ENCODE peak calls at places on chromosomes 5 and 9, in eight cellular contexts. One of them, this sample, is unnamed.

GRCh38 chr9:70442328-70442848 is 27.9 kb upstream of the KLF9 start:
- DNase-seq in uterus: no peak
- DNase-seq in neuronal stem cell: no peak
- DNase-seq in heart left ventricle: no peak
- DNase-seq in left ventricle myocardium inferior: no peak
- DNase-seq in cardiac muscle cell: no peak
- DNase-seq in left lung: no peak
- DNase-seq in psoas muscle: no peak
- DNase-seq in this sample: no peak

GRCh38 chr9:22739712-22740111 is 293.1 kb downstream of the DMRTA1 start:
- DNase-seq in psoas muscle: no peak
- DNase-seq in uterus: no peak
- DNase-seq in left ventricle myocardium inferior: no peak
- DNase-seq in neuronal stem cell: no peak
- DNase-seq in heart left ventricle: no peak
- DNase-seq in left lung: no peak
- DNase-seq in cardiac muscle cell: no peak
- DNase-seq in this sample: no peak

GRCh38 chr5:157574456-157575095 is 999 bp downstream of the ADAM19 start:
- DNase-seq in heart left ventricle: peak; percentile 28
- DNase-seq in left lung: no peak
- DNase-seq in left ventricle myocardium inferior: no peak
- DNase-seq in uterus: peak; percentile 31
- DNase-seq in psoas muscle: peak; percentile 71
- DNase-seq in neuronal stem cell: no peak
- DNase-seq in cardiac muscle cell: peak; percentile 43
- DNase-seq in this sample: peak; percentile 72

GRCh38 chr9:119453980-119454379 is 84.7 kb upstream of the BRINP1 start:
- DNase-seq in left ventricle myocardium inferior: no peak
- DNase-seq in psoas muscle: no peak
- DNase-seq in cardiac muscle cell: no peak
- DNase-seq in neuronal stem cell: no peak
- DNase-seq in uterus: no peak
- DNase-seq in heart left ventricle: no peak
- DNase-seq in left lung: no peak
- DNase-seq in this sample: no peak

GRCh38 chr9:75967556-75967955 is 77.1 kb downstream of the PCSK5 start:
- DNase-seq in psoas muscle: no peak
- DNase-seq in heart left ventricle: no peak
- DNase-seq in left ventricle myocardium inferior: no peak
- DNase-seq in uterus: no peak
- DNase-seq in left lung: no peak
- DNase-seq in cardiac muscle cell: no peak
- DNase-seq in neuronal stem cell: no peak
- DNase-seq in this sample: no peak

GRCh38 chr5:62477801-62478200 is 65.2 kb downstream of the IPO11 start:
- DNase-seq in psoas muscle: no peak
- DNase-seq in left ventricle myocardium inferior: no peak
- DNase-seq in neuronal stem cell: no peak
- DNase-seq in uterus: no peak
- DNase-seq in left lung: no peak
- DNase-seq in cardiac muscle cell: peak; percentile 48
- DNase-seq in heart left ventricle: no peak
- DNase-seq in this sample: no peak

GRCh38 chr5:72224946-72225427 is 95.1 kb downstream of the MRPS27 start:
- DNase-seq in heart left ventricle: no peak
- DNase-seq in neuronal stem cell: no peak
- DNase-seq in cardiac muscle cell: peak; percentile 41
- DNase-seq in uterus: no peak
- DNase-seq in left ventricle myocardium inferior: no peak
- DNase-seq in left lung: no peak
- DNase-seq in psoas muscle: no peak
- DNase-seq in this sample: no peak

GRCh38 chr5:64958757-64959391 is 190.1 kb downstream of the CWC27 start:
- DNase-seq in uterus: no peak
- DNase-seq in cardiac muscle cell: peak; percentile 71
- DNase-seq in psoas muscle: no peak
- DNase-seq in neuronal stem cell: no peak
- DNase-seq in left lung: no peak
- DNase-seq in heart left ventricle: no peak
- DNase-seq in left ventricle myocardium inferior: no peak
- DNase-seq in this sample: no peak

GRCh38 chr5:124446125-124446524 is 300.3 kb downstream of the ZNF608 start:
- DNase-seq in left lung: no peak
- DNase-seq in cardiac muscle cell: no peak
- DNase-seq in psoas muscle: no peak
- DNase-seq in uterus: no peak
- DNase-seq in neuronal stem cell: no peak
- DNase-seq in left ventricle myocardium inferior: no peak
- DNase-seq in heart left ventricle: no peak
- DNase-seq in this sample: no peak

GRCh38 chr9:14627513-14627912 is 65.7 kb downstream of the ZDHHC21 start:
- DNase-seq in neuronal stem cell: no peak
- DNase-seq in left lung: no peak
- DNase-seq in psoas muscle: no peak
- DNase-seq in cardiac muscle cell: no peak
- DNase-seq in heart left ventricle: no peak
- DNase-seq in left ventricle myocardium inferior: no peak
- DNase-seq in uterus: no peak
- DNase-seq in this sample: no peak

GRCh38 chr9:112337547-112337946 is 4.1 kb upstream of the PTBP3 start:
- DNase-seq in cardiac muscle cell: no peak
- DNase-seq in uterus: no peak
- DNase-seq in neuronal stem cell: no peak
- DNase-seq in left lung: no peak
- DNase-seq in psoas muscle: no peak
- DNase-seq in left ventricle myocardium inferior: no peak
- DNase-seq in heart left ventricle: no peak
- DNase-seq in this sample: no peak

GRCh38 chr9:37523916-37524315 is 38.2 kb downstream of the POLR1E start:
- DNase-seq in left ventricle myocardium inferior: no peak
- DNase-seq in cardiac muscle cell: no peak
- DNase-seq in neuronal stem cell: no peak
- DNase-seq in psoas muscle: no peak
- DNase-seq in heart left ventricle: no peak
- DNase-seq in uterus: no peak
- DNase-seq in left lung: no peak
- DNase-seq in this sample: no peak

GRCh38 chr5:30197662-30198061 is 995.8 kb upstream of the CDH6 start:
- DNase-seq in uterus: no peak
- DNase-seq in cardiac muscle cell: no peak
- DNase-seq in heart left ventricle: no peak
- DNase-seq in left lung: no peak
- DNase-seq in psoas muscle: no peak
- DNase-seq in neuronal stem cell: no peak
- DNase-seq in left ventricle myocardium inferior: no peak
- DNase-seq in this sample: no peak

GRCh38 chr9:134222018-134222573 is 57.7 kb upstream of the RNU6ATAC start:
- DNase-seq in left lung: no peak
- DNase-seq in psoas muscle: peak; percentile 27
- DNase-seq in neuronal stem cell: no peak
- DNase-seq in left ventricle myocardium inferior: no peak
- DNase-seq in uterus: no peak
- DNase-seq in heart left ventricle: no peak
- DNase-seq in cardiac muscle cell: no peak
- DNase-seq in this sample: peak; percentile 50

GRCh38 chr9:75482566-75482965 is 394.3 kb downstream of the OSTF1 start:
- DNase-seq in left ventricle myocardium inferior: no peak
- DNase-seq in left lung: no peak
- DNase-seq in uterus: no peak
- DNase-seq in psoas muscle: no peak
- DNase-seq in heart left ventricle: no peak
- DNase-seq in neuronal stem cell: no peak
- DNase-seq in cardiac muscle cell: no peak
- DNase-seq in this sample: peak; percentile 12

GRCh38 chr5:13731229-13731628 is 213.3 kb downstream of the DNAH5 start:
- DNase-seq in neuronal stem cell: no peak
- DNase-seq in psoas muscle: no peak
- DNase-seq in uterus: no peak
- DNase-seq in heart left ventricle: no peak
- DNase-seq in left ventricle myocardium inferior: no peak
- DNase-seq in cardiac muscle cell: no peak
- DNase-seq in left lung: no peak
- DNase-seq in this sample: no peak

GRCh38 chr9:76379494-76379893 is 14.7 kb downstream of the RFK start:
- DNase-seq in uterus: no peak
- DNase-seq in psoas muscle: no peak
- DNase-seq in neuronal stem cell: no peak
- DNase-seq in left lung: no peak
- DNase-seq in heart left ventricle: no peak
- DNase-seq in left ventricle myocardium inferior: no peak
- DNase-seq in cardiac muscle cell: no peak
- DNase-seq in this sample: no peak

DNA sequence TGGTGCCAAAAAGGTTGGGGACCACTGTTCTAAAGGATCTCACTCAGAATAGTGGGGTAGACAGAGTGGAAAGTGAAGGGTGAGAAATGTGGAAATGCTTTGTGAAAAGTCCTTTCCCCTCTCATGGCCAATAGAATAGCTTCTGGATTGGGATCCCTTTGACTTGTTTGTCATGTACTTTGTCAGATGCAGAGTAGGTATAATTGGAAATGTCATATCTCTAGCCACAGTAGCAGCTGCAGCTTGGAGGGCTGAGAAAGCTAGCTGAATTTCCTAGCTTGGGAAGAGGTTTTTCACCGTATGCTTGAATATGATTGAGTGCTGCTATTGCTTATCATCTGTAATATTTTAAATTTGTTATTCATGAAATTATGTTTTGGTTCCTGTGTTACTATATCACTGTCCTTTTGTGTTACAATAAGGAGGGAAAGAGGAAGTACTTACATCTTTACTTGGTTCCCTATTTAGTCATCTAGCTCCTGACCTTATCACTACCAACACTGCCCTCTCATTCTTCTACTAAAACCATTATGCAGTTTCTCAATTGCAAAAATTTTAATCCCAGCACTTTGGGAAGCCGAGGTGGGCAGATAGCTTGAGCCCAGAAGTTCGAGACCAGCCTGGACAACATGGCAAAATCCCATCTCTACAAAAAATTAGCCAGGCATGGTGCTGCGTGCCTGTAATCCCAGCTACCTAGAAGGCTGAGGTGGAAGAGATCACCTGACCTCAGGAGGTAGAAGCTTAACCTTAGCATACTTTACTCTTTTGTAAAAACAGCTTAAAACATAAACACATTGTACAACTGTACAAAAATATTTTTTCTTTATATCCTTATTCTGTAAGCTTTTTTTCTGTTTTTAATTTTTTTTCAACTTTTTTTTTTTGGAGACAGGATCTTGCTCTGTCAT is 12.4 kb downstream of the SLC30A5 start:
- DNase-seq in left ventricle myocardium inferior: no peak
- DNase-seq in cardiac muscle cell: no peak
- DNase-seq in neuronal stem cell: no peak
- DNase-seq in psoas muscle: no peak
- DNase-seq in left lung: no peak
- DNase-seq in uterus: no peak
- DNase-seq in heart left ventricle: no peak
- DNase-seq in this sample: no peak
- H3K4me3 ChIP-seq in left ventricle myocardium inferior: no peak overlapping the region
- H3K4me3 ChIP-seq in cardiac muscle cell: no peak overlapping the region
- H3K4me3 ChIP-seq in neuronal stem cell: no peak overlapping the region
- H3K4me3 ChIP-seq in psoas muscle: no peak overlapping the region
- H3K4me3 ChIP-seq in left lung: no peak overlapping the region
- H3K4me3 ChIP-seq in uterus: no peak overlapping the region
- H3K4me3 ChIP-seq in heart left ventricle: no peak overlapping the region
- H3K4me3 ChIP-seq in this sample: no peak overlapping the region

DNA sequence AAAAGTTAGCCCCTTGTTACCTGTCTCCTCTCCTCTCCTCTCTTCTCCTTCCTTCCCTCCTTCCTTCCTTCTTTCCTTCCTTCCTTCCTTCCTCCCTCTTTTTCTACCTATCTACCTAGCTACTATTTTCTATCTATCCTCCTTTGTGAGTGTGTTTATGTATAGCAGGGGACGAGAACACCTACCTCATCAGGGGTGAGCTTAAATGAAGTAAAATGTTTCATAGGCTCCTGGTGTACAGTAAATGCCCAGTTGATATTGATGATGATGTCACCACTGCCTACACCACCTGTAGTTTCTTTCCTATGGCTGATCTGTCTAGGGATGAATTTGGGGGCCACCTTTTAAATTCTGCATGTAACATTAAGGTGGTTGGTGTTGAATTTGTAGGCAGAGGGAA is 4.3 kb downstream of the SPIN1 start:
- DNase-seq in left ventricle myocardium inferior: no peak
- DNase-seq in uterus: no peak
- DNase-seq in psoas muscle: no peak
- DNase-seq in cardiac muscle cell: no peak
- DNase-seq in heart left ventricle: no peak
- DNase-seq in neuronal stem cell: no peak
- DNase-seq in left lung: no peak
- DNase-seq in this sample: no peak
- H3K27me3 ChIP-seq in left ventricle myocardium inferior: no peaks in the 10 kb centered on the region
- H3K27me3 ChIP-seq in uterus: no peaks in the 10 kb centered on the region
- H3K27me3 ChIP-seq in psoas muscle: no peaks in the 10 kb centered on the region
- H3K27me3 ChIP-seq in cardiac muscle cell: no peaks in the 10 kb centered on the region
- H3K27me3 ChIP-seq in heart left ventricle: no peaks in the 10 kb centered on the region
- H3K27me3 ChIP-seq in neuronal stem cell: no peaks in the 10 kb centered on the region
- H3K27me3 ChIP-seq in left lung: no peaks in the 10 kb centered on the region
- H3K27me3 ChIP-seq in this sample: no peaks in the 10 kb centered on the region

GRCh38 chr5:82584631-82585030 is 306.5 kb upstream of the RPS23 start:
- DNase-seq in uterus: no peak
- DNase-seq in cardiac muscle cell: no peak
- DNase-seq in left ventricle myocardium inferior: no peak
- DNase-seq in psoas muscle: no peak
- DNase-seq in heart left ventricle: no peak
- DNase-seq in neuronal stem cell: no peak
- DNase-seq in left lung: no peak
- DNase-seq in this sample: no peak

GRCh38 chr5:82590112-82590511 is 312.0 kb upstream of the RPS23 start:
- DNase-seq in left lung: no peak
- DNase-seq in heart left ventricle: no peak
- DNase-seq in left ventricle myocardium inferior: no peak
- DNase-seq in cardiac muscle cell: no peak
- DNase-seq in uterus: no peak
- DNase-seq in psoas muscle: no peak
- DNase-seq in neuronal stem cell: no peak
- DNase-seq in this sample: no peak

GRCh38 chr5:82586176-82586575 is 308.0 kb upstream of the RPS23 start:
- DNase-seq in psoas muscle: no peak
- DNase-seq in uterus: no peak
- DNase-seq in left lung: no peak
- DNase-seq in neuronal stem cell: no peak
- DNase-seq in left ventricle myocardium inferior: no peak
- DNase-seq in cardiac muscle cell: peak; percentile 44
- DNase-seq in heart left ventricle: no peak
- DNase-seq in this sample: no peak

GRCh38 chr5:82591021-82591515 is 312.9 kb upstream of the RPS23 start:
- DNase-seq in uterus: no peak
- DNase-seq in heart left ventricle: no peak
- DNase-seq in psoas muscle: no peak
- DNase-seq in left ventricle myocardium inferior: no peak
- DNase-seq in cardiac muscle cell: no peak
- DNase-seq in neuronal stem cell: no peak
- DNase-seq in left lung: no peak
- DNase-seq in this sample: peak; percentile 22

GRCh38 chr5:82586597-82586996 is 308.4 kb upstream of the RPS23 start:
- DNase-seq in cardiac muscle cell: no peak
- DNase-seq in left lung: no peak
- DNase-seq in neuronal stem cell: no peak
- DNase-seq in left ventricle myocardium inferior: no peak
- DNase-seq in heart left ventricle: no peak
- DNase-seq in uterus: no peak
- DNase-seq in psoas muscle: no peak
- DNase-seq in this sample: no peak
- H3K4me3 ChIP-seq in cardiac muscle cell: no peak overlapping the region
- H3K4me3 ChIP-seq in left lung: no peak overlapping the region
- H3K4me3 ChIP-seq in neuronal stem cell: no peak overlapping the region
- H3K4me3 ChIP-seq in left ventricle myocardium inferior: no peak overlapping the region
- H3K4me3 ChIP-seq in heart left ventricle: no peak overlapping the region
- H3K4me3 ChIP-seq in uterus: no peak overlapping the region
- H3K4me3 ChIP-seq in psoas muscle: no peak overlapping the region
- H3K4me3 ChIP-seq in this sample: no peak overlapping the region

GRCh38 chr5:176541338-176542134 is 4.3 kb upstream of the RNF44 start:
- DNase-seq in psoas muscle: peak; percentile 72
- DNase-seq in uterus: peak; percentile 39
- DNase-seq in cardiac muscle cell: peak; percentile 64
- DNase-seq in neuronal stem cell: no peak
- DNase-seq in left ventricle myocardium inferior: peak; percentile 57
- DNase-seq in left lung: peak; percentile 84
- DNase-seq in heart left ventricle: peak; percentile 65
- DNase-seq in this sample: peak; percentile 86
- H3K27me3 ChIP-seq in psoas muscle: no peaks in the 10 kb centered on the region
- H3K27me3 ChIP-seq in uterus: no peaks in the 10 kb centered on the region
- H3K27me3 ChIP-seq in cardiac muscle cell: no peaks in the 10 kb centered on the region
- H3K27me3 ChIP-seq in neuronal stem cell: no peaks in the 10 kb centered on the region
- H3K27me3 ChIP-seq in left ventricle myocardium inferior: no peaks in the 10 kb centered on the region
- H3K27me3 ChIP-seq in left lung: no peaks in the 10 kb centered on the region
- H3K27me3 ChIP-seq in heart left ventricle: no peaks in the 10 kb centered on the region
- H3K27me3 ChIP-seq in this sample: no peaks in the 10 kb centered on the region